ENCODE peak calls at places on chromosomes 16 and 17, in six cellular contexts. C is small intestine, R is right atrium auricular region, Q is fibroblast of lung, L is PC-3, T is mammary epithelial cell. H is an unnamed sample. For H3K36me3 and H3K9me3, the result is how much of the 10 kb centered on the place peaks cover.

GRCh38 chr16:69132424-69133252 is at the start of the genes CHTF8 and UTP4:
- DNase-seq in R (peak), L (peak), C (peak), T (peak), Q (peak), H (no peak)

GRCh38 chr16:75087040-75087979 is 29.3 kb downstream of the LDHD start:
- DNase-seq in C (peak), T (peak), L (no peak), Q (peak), R (peak), H (no peak)

GRCh38 chr16:66440271-66440802 is 13.2 kb downstream of the BEAN1 start:
- DNase-seq in T (no peak), R (no peak), C (no peak), Q (no peak), L (no peak), H (no peak)

GRCh38 chr17:78719630-78720298 is 62.3 kb downstream of the CYTH1 start:
- DNase-seq in Q (no peak), R (no peak), T (no peak), C (no peak), L (no peak), H (no peak)

GRCh38 chr17:75078097-75079022 is 9.4 kb upstream of the SLC16A5 start:
- DNase-seq in C (peak), R (no peak), T (peak), L (peak), Q (peak), H (no peak)

GRCh38 chr16:64153718-64154117 is 968.1 kb downstream of the CDH11 start:
- DNase-seq in R (no peak), L (peak), T (peak), C (no peak), Q (peak), H (no peak)

GRCh38 chr16:81502396-81503060 is 57.9 kb downstream of the CMIP start:
- DNase-seq in R (no peak), C (no peak), L (no peak), Q (no peak), T (no peak), H (no peak)

GRCh38 chr17:81518113-81518784 is 5.7 kb upstream of the ACTG1 start:
- DNase-seq in Q (no peak), T (no peak), C (no peak), R (no peak), L (peak), H (no peak)

GRCh38 chr17:70123193-70123592 is 46.1 kb upstream of the KCNJ2 start:
- DNase-seq in C (no peak), L (peak), Q (no peak), R (no peak), T (no peak), H (no peak)

GRCh38 chr16:48384982-48385271 is 286 bp downstream of the SIAH1 start:
- DNase-seq in L (no peak), T (no peak), Q (peak), R (no peak), C (no peak), H (no peak)

GRCh38 chr16:73545713-73546112 is 497.8 kb upstream of the ZFHX3 start:
- DNase-seq in R (no peak), L (no peak), T (no peak), Q (no peak), C (no peak), H (no peak)

GRCh38 chr17:8365143-8365542 is 11.4 kb downstream of the KRABD2 start:
- DNase-seq in C (no peak), R (no peak), L (peak), Q (peak), T (peak), H (no peak)

GRCh38 chr16:342455-343213 is 9.9 kb downstream of the AXIN1 start:
- DNase-seq in C (no peak), L (no peak), T (no peak), Q (no peak), R (no peak), H (no peak)

GRCh38 chr16:14007460-14007859 is 63.7 kb upstream of the MRTFB start:
- DNase-seq in L (peak), Q (peak), C (no peak), T (peak), R (no peak), H (no peak)

GRCh38 chr16:75073551-75074414 is 42.8 kb downstream of the LDHD start:
- DNase-seq in T (no peak), Q (peak), R (no peak), L (no peak), C (no peak), H (no peak)

GRCh38 chr17:3804503-3804931 is 3.5 kb upstream of the ITGAE start:
- DNase-seq in R (no peak), L (no peak), C (peak), Q (peak), T (no peak), H (no peak)

GRCh38 chr17:3683054-3683511 is 12.9 kb downstream of the P2RX5 start:
- DNase-seq in R (no peak), T (peak), C (peak), L (peak), Q (no peak), H (no peak)

GRCh38 chr17:40086150-40087044 is 14.0 kb downstream of the NR1D1 start:
- DNase-seq in L (peak), T (no peak), C (no peak), Q (no peak), R (no peak), H (no peak)

GRCh38 chr17:48970865-48971687 is 2.7 kb upstream of the GIP start:
- DNase-seq in R (no peak), C (no peak), L (no peak), T (no peak), Q (no peak), H (no peak)

GRCh38 chr16:60225541-60225940 is 1491.4 kb upstream of the GOT2 start:
- DNase-seq in Q (no peak), L (no peak), T (no peak), R (no peak), C (no peak), H (no peak)

GRCh38 chr17:75848523-75849303 is 4.5 kb upstream of the UNC13D start:
- DNase-seq in L (peak), R (peak), C (peak), T (peak), Q (no peak), H (no peak)

GRCh38 chr17:49110504-49110903 is 22.1 kb upstream of the B4GALNT2 start:
- DNase-seq in T (peak), R (no peak), C (no peak), L (peak), Q (no peak), H (no peak)

GRCh38 chr17:10628756-10629155 is 28.4 kb downstream of the MYH3 start:
- DNase-seq in T (no peak), C (no peak), R (no peak), L (no peak), Q (no peak), H (no peak)

GRCh38 chr17:78133179-78133951 is 2.8 kb downstream of the TMC8 start:
- DNase-seq in Q (no peak), L (no peak), C (no peak), R (no peak), T (no peak), H (no peak)

GRCh38 chr17:44206825-44207155 is 7.1 kb upstream of the ATXN7L3 start:
- DNase-seq in R (no peak), Q (no peak), T (no peak), L (no peak), C (no peak), H (no peak)

GRCh38 chr17:16941643-16942042 is 30.3 kb downstream of the TNFRSF13B start:
- DNase-seq in L (peak), T (no peak), Q (peak), R (no peak), C (no peak), H (no peak)

GRCh38 chr16:31529398-31530312 is 2.0 kb downstream of the AHSP start:
- DNase-seq in R (no peak), C (no peak), T (no peak), L (no peak), Q (no peak), H (no peak)

GRCh38 chr16:75818491-75818890 is 92.2 kb upstream of the CPHXL start:
- DNase-seq in R (no peak), L (no peak), C (no peak), Q (no peak), T (no peak), H (no peak)

GRCh38 chr17:16922386-16923096 is 49.4 kb downstream of the TNFRSF13B start:
- DNase-seq in T (no peak), L (peak), R (no peak), Q (no peak), C (peak), H (no peak)

GRCh38 chr16:20114356-20114755 is 40.7 kb upstream of the GPR139 start:
- DNase-seq in R (no peak), C (peak), Q (no peak), T (peak), L (peak), H (no peak)

GRCh38 chr17:17041018-17041521 is 1.2 kb upstream of the MPRIP start:
- DNase-seq in Q (peak), T (peak), R (no peak), C (peak), L (peak), H (no peak)

GRCh38 chr16:81499576-81500380 is 55.2 kb downstream of the CMIP start:
- DNase-seq in L (no peak), T (peak), R (no peak), C (no peak), Q (no peak), H (no peak)

GRCh38 chr17:67557052-67557845 is 160.5 kb upstream of the NOL11 start:
- DNase-seq in L (no peak), Q (no peak), R (no peak), T (no peak), C (no peak), H (no peak)

GRCh38 chr16:51880776-51881175 is 666.2 kb downstream of the TOX3 start:
- DNase-seq in R (no peak), Q (peak), L (peak), T (peak), C (peak), H (no peak)

GRCh38 chr17:58231644-58232043 is 6.7 kb upstream of the LPO start:
- DNase-seq in Q (peak), L (no peak), T (no peak), R (no peak), C (peak), H (no peak)

GRCh38 chr17:63998050-63998720 is at the start of gene PRR29:
- DNase-seq in T (peak), Q (peak), L (peak), R (no peak), C (peak), H (peak)

GRCh38 chr17:72099919-72100318 is 20.9 kb upstream of the SOX9 start:
- DNase-seq in L (no peak), Q (peak), R (no peak), C (no peak), T (no peak), H (no peak)

DNA sequence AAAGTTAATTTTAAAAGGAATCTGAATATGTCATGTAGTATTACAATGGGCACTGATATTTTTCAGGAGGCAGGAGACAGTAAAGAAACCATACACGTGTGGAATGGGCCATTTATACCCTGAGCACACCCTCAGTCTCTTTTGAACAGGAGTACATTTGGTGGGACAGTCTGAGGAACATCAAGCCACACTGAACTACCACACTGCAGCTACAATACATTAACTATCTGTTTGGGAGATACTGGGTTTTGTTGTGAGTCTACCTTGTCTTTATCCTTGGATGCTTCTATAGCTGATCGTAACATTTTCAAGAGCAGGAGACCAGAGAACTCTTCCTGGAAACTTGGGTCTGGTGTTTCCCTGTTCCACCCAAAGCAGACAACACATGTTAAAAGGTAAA is 31.7 kb downstream of the HEATR6 start:
- DNase-seq in R (no peak), C (no peak), T (no peak), Q (no peak), L (no peak), H (no peak)
- H3K36me3 ChIP-seq in R (half or more), C (under half), T (under half), Q (under half), L (half or more), H (under half)

GRCh38 chr16:5215911-5216310 is 118.3 kb upstream of the EEF2KMT start:
- DNase-seq in T (no peak), R (no peak), L (no peak), Q (no peak), C (no peak), H (no peak)

GRCh38 chr16:5214466-5214865 is 116.9 kb upstream of the EEF2KMT start:
- DNase-seq in R (no peak), C (no peak), T (no peak), Q (no peak), L (no peak), H (no peak)

GRCh38 chr16:5220705-5221104 is 123.1 kb upstream of the EEF2KMT start:
- DNase-seq in T (no peak), R (no peak), Q (no peak), L (no peak), C (no peak), H (no peak)

GRCh38 chr16:5216681-5217080 is 119.1 kb upstream of the EEF2KMT start:
- DNase-seq in C (no peak), L (no peak), R (no peak), Q (no peak), T (no peak), H (no peak)
- H3K9me3 ChIP-seq in C (under half), L (under half), R (under half), Q (under half), T (under half), H (under half)

DNA sequence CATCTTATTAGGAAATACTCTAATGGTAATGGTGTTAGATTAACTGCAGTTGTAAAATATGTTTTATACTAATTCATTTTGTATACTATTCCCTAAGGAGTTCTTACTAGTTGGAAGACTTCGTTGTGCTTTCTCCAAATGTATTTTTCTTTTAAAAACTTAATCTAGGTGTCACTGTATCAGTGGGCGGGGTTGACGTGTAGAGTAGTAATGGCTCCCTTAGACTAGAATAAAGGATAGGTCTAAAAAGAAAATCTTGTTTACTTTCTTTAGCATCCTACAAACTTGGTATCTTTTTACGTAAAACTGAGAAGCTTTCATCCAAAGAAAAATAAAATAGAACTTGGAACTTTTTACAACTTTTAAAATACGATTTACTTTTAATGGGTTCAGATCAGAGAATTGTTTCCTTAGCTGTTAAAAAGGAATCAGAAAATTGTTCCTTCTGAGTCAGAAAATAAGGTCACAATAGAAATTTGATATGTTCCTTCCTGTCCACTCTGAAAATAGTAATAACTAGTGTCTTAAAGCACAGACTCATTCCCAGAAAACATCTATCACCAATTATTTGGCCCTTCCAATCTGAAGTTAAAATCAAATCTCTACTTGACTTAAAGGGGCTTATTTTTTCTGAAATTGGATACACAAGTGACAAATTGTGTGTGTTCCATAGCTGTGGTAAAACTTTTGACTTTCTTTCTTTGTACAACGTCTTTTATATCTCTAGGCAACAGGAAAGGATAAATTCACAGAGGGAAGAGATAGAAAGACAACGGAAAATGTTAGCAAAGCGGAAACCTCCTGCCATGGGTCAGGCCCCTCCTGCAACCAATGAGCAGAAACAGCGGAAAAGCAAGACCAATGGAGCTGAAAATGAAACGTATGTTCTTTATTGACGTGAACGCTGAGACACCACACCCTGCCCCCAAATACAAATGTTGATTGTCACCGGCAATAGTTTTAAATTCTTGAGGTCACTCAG is 54.7 kb upstream of the MRC2 start:
- DNase-seq in Q (peak), L (peak), C (no peak), T (no peak), R (no peak), H (no peak)
- H3K36me3 ChIP-seq in Q (under half), L (under half), C (under half), T (under half), R (under half), H (under half)

GRCh38 chr17:83198366-83199341 is 119.2 kb downstream of the METRNL start:
- DNase-seq in T (no peak), L (no peak), C (no peak), Q (no peak), R (no peak), H (no peak)
- H3K9me3 ChIP-seq in T (under half), L (under half), C (under half), Q (under half), R (under half), H (under half)

DNA sequence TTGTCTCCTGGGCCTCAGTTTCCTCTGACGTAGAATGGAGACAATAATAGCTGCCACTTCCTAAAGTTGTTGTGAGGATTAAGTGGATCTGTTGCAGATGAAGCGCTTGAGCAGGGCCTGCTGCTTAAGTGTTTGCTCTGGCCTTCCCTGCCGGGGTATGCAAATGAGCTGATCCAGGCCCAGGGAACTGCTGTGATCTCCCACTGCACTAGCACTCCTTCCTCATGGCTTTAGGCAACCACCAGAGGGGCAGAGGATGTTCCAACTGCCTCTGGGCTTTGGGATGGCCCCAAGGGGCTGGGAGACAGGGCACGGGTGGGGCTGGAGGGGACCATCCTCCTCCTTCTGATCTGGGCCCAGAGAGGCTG is 6.2 kb downstream of the SBK1 start:
- DNase-seq in C (no peak), L (no peak), Q (no peak), T (no peak), R (no peak), H (no peak)
- H3K36me3 ChIP-seq in C (under half), L (under half), Q (under half), T (under half), R (under half), H (under half)

DNA sequence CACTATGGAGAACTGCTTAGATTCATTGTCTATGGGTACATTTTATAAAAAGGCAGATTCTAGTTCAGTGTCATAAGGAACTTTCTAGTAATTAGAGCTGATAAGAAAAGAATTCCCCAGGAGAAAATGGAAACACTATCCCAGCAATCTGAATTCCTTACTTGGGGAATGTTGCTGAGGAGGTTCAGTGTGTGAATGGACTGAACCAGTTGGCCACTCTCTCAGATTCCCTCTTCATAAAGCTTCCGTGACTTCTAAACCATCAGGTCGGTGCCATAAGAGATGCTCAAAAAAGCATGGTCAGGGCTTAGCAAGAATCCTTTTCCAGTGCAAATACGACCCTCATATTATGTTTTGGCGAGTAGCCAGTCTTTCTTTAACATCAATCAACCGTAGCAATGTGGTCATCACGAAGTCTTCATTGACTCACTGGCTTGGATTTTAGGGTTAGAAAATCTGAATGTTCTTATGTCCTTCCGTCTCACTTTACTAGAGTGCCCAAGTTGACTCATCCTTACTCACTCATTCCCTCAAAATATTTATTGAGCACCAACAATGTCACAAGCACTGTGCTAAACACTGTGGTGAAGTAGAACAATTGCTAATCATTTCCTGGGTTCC is 102.7 kb upstream of the HLF start:
- DNase-seq in L (peak), Q (peak), C (no peak), T (peak), R (no peak), H (no peak)
- H3K9me3 ChIP-seq in L (under half), Q (under half), C (under half), T (under half), R (under half), H (under half)

DNA sequence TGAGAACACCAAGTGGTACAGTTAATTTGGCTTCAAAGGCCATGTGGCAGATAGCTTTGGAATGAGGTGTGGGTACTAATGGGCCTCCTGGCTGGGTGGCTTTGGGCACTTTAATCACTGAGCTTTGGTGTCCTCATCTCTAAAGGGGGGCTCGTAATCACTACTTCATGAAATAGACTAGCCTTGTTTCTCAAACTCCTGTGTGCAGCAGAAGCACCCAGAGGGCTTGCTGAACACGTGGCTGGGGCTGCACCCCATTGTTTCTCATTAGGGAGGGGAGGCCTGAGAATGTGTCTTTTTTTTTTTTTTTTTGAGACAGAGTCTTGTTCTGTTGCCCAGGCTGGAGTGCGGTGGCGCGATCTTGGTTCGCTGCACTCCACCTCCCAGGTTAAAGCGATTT is 5.8 kb downstream of the EPN2 start:
- DNase-seq in L (no peak), R (no peak), Q (no peak), T (no peak), C (no peak), H (no peak)
- H3K36me3 ChIP-seq in L (under half), R (under half), Q (under half), T (under half), C (under half), H (under half)